ENCODE peak calls at places on chromosomes 2 and 18, in eight cellular contexts. V is effector memory CD8-positive, alpha-beta T cell; P is effector memory CD4-positive, alpha-beta T cell; H is EH; M is NCI-H510A treated with DMSO at 0.1 percent for 48 hours; A is stimulated activated CD4-positive, alpha-beta T cell treated with anti-CD3 and anti-CD28 coated beads, Interleukin-15, amount 100 ng/mL, for 24 hours; G is astrocyte; L is KBM-7. J is an unnamed sample.

GRCh38 chr2:203908344-203909185 is 28.0 kb upstream of the ICOS start:
- DNase-seq in V (no peak), P (no peak), H (no peak), M (no peak), A (no peak), G (no peak), L (peak; percentile 3), J (no peak)

GRCh38 chr18:65257157-65257556 is 493.7 kb upstream of the CDH7 start:
- DNase-seq in V (no peak), P (no peak), H (no peak), M (no peak), A (no peak), G (no peak), L (no peak), J (no peak)

GRCh38 chr2:134823431-134823830 is 15.0 kb upstream of the ACMSD start:
- DNase-seq in V (no peak), P (no peak), H (no peak), M (peak; percentile 21), A (no peak), G (no peak), L (no peak), J (no peak)

GRCh38 chr2:47360937-47361336 is 42.0 kb upstream of the MSH2 start:
- DNase-seq in V (no peak), P (no peak), H (peak; percentile 76), M (no peak), A (no peak), G (peak; percentile 80), L (no peak), J (no peak)

GRCh38 chr2:4533806-4534205 is 830.4 kb downstream of the DCDC2C start:
- DNase-seq in V (no peak), P (no peak), H (no peak), M (no peak), A (no peak), G (no peak), L (no peak), J (no peak)

GRCh38 chr18:10973579-10974260 is 175.6 kb downstream of the PIEZO2 start:
- DNase-seq in V (no peak), P (no peak), H (no peak), M (no peak), A (no peak), G (peak; percentile 35), L (no peak), J (no peak)

GRCh38 chr18:21489919-21490495 is 110.5 kb downstream of the ESCO1 start:
- DNase-seq in V (no peak), P (no peak), H (no peak), M (no peak), A (no peak), G (no peak), L (no peak), J (no peak)

GRCh38 chr2:43569921-43570320 is 25.9 kb downstream of the THADA start:
- DNase-seq in V (no peak), P (no peak), H (no peak), M (no peak), A (peak; percentile 22), G (no peak), L (no peak), J (no peak)

GRCh38 chr18:47926101-47926850 is 4.2 kb downstream of the SMAD2 start:
- DNase-seq in V (no peak), P (no peak), H (no peak), M (no peak), A (no peak), G (no peak), L (no peak), J (no peak)

GRCh38 chr2:160836755-160837154 is 323.5 kb upstream of the TANK start:
- DNase-seq in V (no peak), P (no peak), H (peak; percentile 97), M (no peak), A (no peak), G (peak; percentile 98), L (no peak), J (no peak)

GRCh38 chr18:59881728-59882685 is 17.8 kb upstream of the PMAIP1 start:
- DNase-seq in V (no peak), P (no peak), H (peak; percentile 72), M (peak; percentile 97), A (peak; percentile 52), G (peak; percentile 77), L (peak; percentile 86), J (no peak)

GRCh38 chr2:102141011-102141914 is 1.3 kb upstream of the IL1R1 start:
- DNase-seq in V (no peak), P (no peak), H (peak; percentile 97), M (no peak), A (no peak), G (peak; percentile 83), L (no peak), J (no peak)

GRCh38 chr2:105406221-105406620 is 7.4 kb upstream of the FHL2 start:
- DNase-seq in V (no peak), P (no peak), H (peak; percentile 96), M (no peak), A (no peak), G (peak; percentile 93), L (no peak), J (no peak)

GRCh38 chr2:59732861-59733603 is 820.4 kb downstream of the BCL11A start:
- DNase-seq in V (no peak), P (no peak), H (no peak), M (no peak), A (no peak), G (no peak), L (no peak), J (no peak)

GRCh38 chr2:218839430-218839829 is 7.8 kb upstream of the PRKAG3 start:
- DNase-seq in V (no peak), P (no peak), H (peak; percentile 81), M (no peak), A (no peak), G (peak; percentile 39), L (no peak), J (no peak)

GRCh38 chr2:45178854-45179253 is 169.6 kb upstream of the SIX2 start:
- DNase-seq in V (no peak), P (no peak), H (peak; percentile 75), M (no peak), A (no peak), G (peak; percentile 49), L (no peak), J (no peak)

GRCh38 chr2:143730950-143731254 is 601.7 kb downstream of the ARHGAP15 start:
- DNase-seq in V (no peak), P (no peak), H (peak; percentile 14), M (no peak), A (no peak), G (no peak), L (no peak), J (no peak)

GRCh38 chr2:219058541-219059374 is 2.0 kb downstream of the IHH start:
- DNase-seq in V (no peak), P (no peak), H (peak; percentile 56), M (no peak), A (peak; percentile 15), G (no peak), L (no peak), J (no peak)

GRCh38 chr18:79400591-79401381 is 5.1 kb downstream of the NFATC1 start:
- DNase-seq in V (peak; percentile 42), P (peak; percentile 61), H (no peak), M (no peak), A (peak; percentile 75), G (no peak), L (no peak), J (peak; percentile 45)

GRCh38 chr2:231113489-231113888 is 11.4 kb downstream of the HTR2B start:
- DNase-seq in V (no peak), P (no peak), H (no peak), M (no peak), A (no peak), G (peak; percentile 22), L (no peak), J (no peak)

GRCh38 chr18:55319517-55319905 is 268.5 kb downstream of the TCF4 start:
- DNase-seq in V (no peak), P (no peak), H (peak; percentile 83), M (no peak), A (no peak), G (peak; percentile 67), L (no peak), J (no peak)

GRCh38 chr2:240161087-240161750 is 20.8 kb upstream of the OTOS start:
- DNase-seq in V (no peak), P (no peak), H (no peak), M (no peak), A (no peak), G (no peak), L (no peak), J (no peak)

GRCh38 chr2:65329551-65329950 is 101.9 kb downstream of the ACTR2 start:
- DNase-seq in V (no peak), P (no peak), H (no peak), M (peak; percentile 70), A (no peak), G (no peak), L (no peak), J (no peak)

GRCh38 chr18:13268035-13268700 is 49.6 kb downstream of the LDLRAD4 start:
- DNase-seq in V (no peak), P (no peak), H (peak; percentile 34), M (no peak), A (no peak), G (peak; percentile 81), L (no peak), J (no peak)

GRCh38 chr18:48780151-48781001 is 170.4 kb downstream of the SMAD7 start:
- DNase-seq in V (no peak), P (no peak), H (peak; percentile 54), M (no peak), A (no peak), G (peak; percentile 51), L (no peak), J (no peak)

GRCh38 chr2:136118819-136119716 is 1.1 kb upstream of the CXCR4 start:
- DNase-seq in V (peak; percentile 88), P (peak; percentile 84), H (no peak), M (peak; percentile 86), A (peak; percentile 80), G (no peak), L (peak; percentile 34), J (peak; percentile 82)